ENCODE peak calls at places on chromosomes 1 and 21, in five cellular contexts. I is PC-3; L is activated CD8-positive, alpha-beta T cell treated with anti-CD3 and anti-CD28 coated beads for 36 hours; W is breast epithelium; E is colonic mucosa. S is an unnamed sample.

GRCh38 chr1:80962559-80962958 is 838.2 kb upstream of the ADGRL2 start:
- DNase-seq in I (no peak), L (no peak), W (no peak), E (no peak), S (no peak)

GRCh38 chr1:12518956-12519707 is 98.9 kb downstream of the DHRS3 start:
- DNase-seq in I (peak), L (peak), W (no peak), E (peak), S (no peak)

GRCh38 chr1:96808186-96808585 is 86.6 kb downstream of the PTBP2 start:
- DNase-seq in I (no peak), L (no peak), W (no peak), E (no peak), S (peak)

GRCh38 chr1:65068202-65069011 is 79.6 kb upstream of the AK4 start:
- DNase-seq in I (peak), L (peak), W (no peak), E (peak), S (no peak)

GRCh38 chr1:243734311-243734700 is 115.7 kb downstream of the AKT3 start:
- DNase-seq in I (no peak), L (no peak), W (no peak), E (no peak), S (peak)

GRCh38 chr1:44842763-44843655 is at the start of gene PTCH2:
- DNase-seq in I (peak), L (peak), W (no peak), E (peak), S (peak)

GRCh38 chr1:109490029-109490933 is 3.6 kb upstream of the CYB561D1 start:
- DNase-seq in I (peak), L (peak), W (no peak), E (peak), S (peak)

GRCh38 chr21:36330904-36331303 is 10.9 kb downstream of the MORC3 start:
- DNase-seq in I (peak), L (peak), W (no peak), E (peak), S (peak)

GRCh38 chr1:1397839-1398523 is 1.2 kb downstream of the CCNL2 start:
- DNase-seq in I (peak), L (peak), W (no peak), E (no peak), S (peak)

GRCh38 chr1:208025036-208025435 is 114.1 kb upstream of the CD34 start:
- DNase-seq in I (no peak), L (no peak), W (no peak), E (no peak), S (no peak)

GRCh38 chr1:54439550-54440223 is 33.5 kb upstream of the SSBP3 start:
- DNase-seq in I (no peak), L (no peak), W (no peak), E (no peak), S (no peak)

GRCh38 chr1:93036672-93037071 is 42.4 kb upstream of the MTF2 start:
- DNase-seq in I (no peak), L (no peak), W (no peak), E (no peak), S (no peak)

GRCh38 chr1:204672482-204673216 is 12.9 kb downstream of the LRRN2 start:
- DNase-seq in I (no peak), L (no peak), W (no peak), E (no peak), S (no peak)

GRCh38 chr1:151988405-151988851 is 5.2 kb downstream of the S100A10 start:
- DNase-seq in I (peak), L (no peak), W (no peak), E (peak), S (peak)

GRCh38 chr1:35567947-35568558 is 5.1 kb upstream of the TFAP2E start:
- DNase-seq in I (no peak), L (no peak), W (no peak), E (no peak), S (no peak)

GRCh38 chr1:154183045-154183968 is 8.6 kb downstream of the TPM3 start:
- DNase-seq in I (peak), L (peak), W (peak), E (peak), S (peak)

GRCh38 chr1:154181944-154182341 is 10.0 kb downstream of the TPM3 start:
- DNase-seq in I (no peak), L (no peak), W (no peak), E (no peak), S (no peak)

GRCh38 chr1:154182342-154183044 is 9.4 kb downstream of the TPM3 start:
- DNase-seq in I (peak), L (peak), W (no peak), E (peak), S (peak)

GRCh38 chr1:154186852-154187501 is 4.9 kb downstream of the TPM3 start:
- DNase-seq in I (no peak), L (no peak), W (no peak), E (no peak), S (no peak)

DNA sequence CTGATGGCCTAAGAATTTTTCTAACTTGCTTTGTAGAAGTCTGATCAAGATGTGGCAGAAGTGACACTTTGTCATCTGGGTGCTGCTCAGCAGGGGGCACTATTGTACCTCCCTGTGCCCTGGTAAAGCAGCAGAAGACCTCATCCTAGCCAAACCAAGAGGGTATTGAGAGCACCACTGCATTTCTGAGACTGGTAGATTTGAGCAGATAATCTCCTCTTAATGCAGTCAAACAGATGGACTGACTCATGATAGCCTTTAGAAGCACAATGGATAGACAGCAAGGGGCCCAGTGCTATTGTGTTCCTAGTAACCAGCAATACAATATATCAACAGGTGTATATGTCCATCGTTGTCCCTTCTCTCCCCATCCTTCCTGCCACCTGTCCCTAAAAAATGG is 5.7 kb downstream of the TPM3 start:
- DNase-seq in I (peak), L (peak), W (peak), E (peak), S (peak)
- TF ChIP-seq CTCF in I (peak), L (peak), W (peak), E (peak), S (peak)

DNA sequence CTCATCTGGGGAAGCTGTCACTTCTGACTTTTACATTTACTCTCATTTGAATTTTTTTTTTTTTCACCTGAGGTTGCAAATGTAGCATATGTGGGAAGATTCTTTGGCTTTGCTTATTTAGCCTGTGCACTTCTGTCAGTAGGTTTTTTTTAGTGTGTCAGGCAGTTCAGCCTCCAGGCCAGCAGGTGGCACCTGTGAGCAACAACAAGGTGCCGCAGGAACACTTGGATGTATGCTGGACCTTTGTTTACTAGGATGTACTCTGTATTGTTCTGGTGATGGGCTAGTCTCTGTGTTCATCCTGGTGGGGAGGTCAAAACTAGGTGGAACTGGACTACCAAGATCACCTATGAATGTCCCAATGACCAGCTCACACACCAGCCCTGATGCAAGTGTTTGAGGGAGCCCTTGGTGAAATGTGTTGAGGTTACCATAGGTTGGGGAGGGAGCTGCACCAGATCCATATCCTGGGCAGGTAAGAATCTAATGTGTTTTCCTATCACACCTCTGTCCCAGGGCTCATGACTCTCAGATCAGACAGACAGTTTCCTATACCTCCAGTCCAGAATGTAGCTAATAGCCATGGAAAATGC is 618.2 kb downstream of the BRINP3 start:
- DNase-seq in I (peak), L (peak), W (no peak), E (peak), S (peak)
- TF ChIP-seq CTCF in I (peak), L (peak), W (no peak), E (peak), S (peak)

GRCh38 chr1:113488576-113489177 is 98.4 kb downstream of the MAGI3 start:
- DNase-seq in I (peak), L (no peak), W (no peak), E (no peak), S (no peak)
- TF ChIP-seq CTCF in I (peak), L (no peak), W (no peak), E (no peak), S (no peak)

GRCh38 chr1:167935252-167936067 is 1.0 kb upstream of the DCAF6 start:
- DNase-seq in I (peak), L (peak), W (no peak), E (peak), S (peak)
- TF ChIP-seq CTCF in I (no peak), L (no peak), W (no peak), E (no peak), S (no peak)

GRCh38 chr21:46324390-46325072 is 575 bp downstream of the PCNT start:
- DNase-seq in I (peak), L (peak), W (peak), E (peak), S (peak)
- TF ChIP-seq CTCF in I (no peak), L (no peak), W (no peak), E (no peak), S (no peak)

GRCh38 chr1:154199563-154199879 is 6.6 kb downstream of the CFAP141 start:
- DNase-seq in I (no peak), L (no peak), W (no peak), E (no peak), S (no peak)

GRCh38 chr1:154193821-154194220 is 1.9 kb upstream of the TPM3 start:
- DNase-seq in I (peak), L (no peak), W (peak), E (no peak), S (no peak)

GRCh38 chr1:154198756-154199562 is 7.1 kb upstream of the TPM3 start:
- DNase-seq in I (peak), L (peak), W (no peak), E (peak), S (peak)
- TF ChIP-seq CTCF in I (peak), L (peak), W (peak), E (peak), S (peak)